ENCODE peak calls at places on chromosomes 4 and X, in nine cellular contexts. One of them, this sample, is unnamed. For H3K9me3 and H3K36me3, the result is how much of the 10 kb centered on the place peaks cover.

GRCh38 chr4:77220841-77221613 is 64.0 kb downstream of the CCNG2 start:
- DNase-seq in thyroid gland: peak
- DNase-seq in OCI-LY7: no peak
- DNase-seq in lower lobe of right lung: no peak
- DNase-seq in fibroblast of lung: peak
- DNase-seq in CD8-positive, alpha-beta T cell: no peak
- DNase-seq in adrenal gland: peak
- DNase-seq in tibial artery: peak
- DNase-seq in astrocyte: peak
- DNase-seq in this sample: no peak

GRCh38 chr4:51943221-51943620 is 76.9 kb downstream of the LRRC66 start:
- DNase-seq in thyroid gland: no peak
- DNase-seq in OCI-LY7: no peak
- DNase-seq in lower lobe of right lung: no peak
- DNase-seq in fibroblast of lung: no peak
- DNase-seq in CD8-positive, alpha-beta T cell: no peak
- DNase-seq in adrenal gland: no peak
- DNase-seq in tibial artery: no peak
- DNase-seq in astrocyte: peak
- DNase-seq in this sample: peak

GRCh38 chr4:41384992-41385391 is 128.3 kb downstream of the UCHL1 start:
- DNase-seq in thyroid gland: peak
- DNase-seq in OCI-LY7: no peak
- DNase-seq in lower lobe of right lung: peak
- DNase-seq in fibroblast of lung: no peak
- DNase-seq in CD8-positive, alpha-beta T cell: no peak
- DNase-seq in adrenal gland: peak
- DNase-seq in tibial artery: peak
- DNase-seq in astrocyte: no peak
- DNase-seq in this sample: no peak

GRCh38 chrX:12548746-12549145 is 242.5 kb upstream of the PRPS2 start:
- DNase-seq in thyroid gland: no peak
- DNase-seq in OCI-LY7: peak
- DNase-seq in lower lobe of right lung: no peak
- DNase-seq in fibroblast of lung: peak
- DNase-seq in CD8-positive, alpha-beta T cell: no peak
- DNase-seq in adrenal gland: peak
- DNase-seq in tibial artery: no peak
- DNase-seq in astrocyte: no peak
- DNase-seq in this sample: no peak

GRCh38 chr4:69749771-69750170 is 10.6 kb downstream of the SULT1B1 start:
- DNase-seq in thyroid gland: no peak
- DNase-seq in OCI-LY7: no peak
- DNase-seq in lower lobe of right lung: no peak
- DNase-seq in fibroblast of lung: peak
- DNase-seq in CD8-positive, alpha-beta T cell: no peak
- DNase-seq in adrenal gland: no peak
- DNase-seq in tibial artery: no peak
- DNase-seq in astrocyte: peak
- DNase-seq in this sample: no peak

GRCh38 chrX:16042980-16043379 is 80.4 kb upstream of the GRPR start:
- DNase-seq in thyroid gland: no peak
- DNase-seq in OCI-LY7: no peak
- DNase-seq in lower lobe of right lung: no peak
- DNase-seq in fibroblast of lung: no peak
- DNase-seq in CD8-positive, alpha-beta T cell: no peak
- DNase-seq in adrenal gland: no peak
- DNase-seq in tibial artery: no peak
- DNase-seq in astrocyte: no peak
- DNase-seq in this sample: no peak

GRCh38 chrX:8887004-8887403 is 85.8 kb upstream of the FAM9A start:
- DNase-seq in thyroid gland: no peak
- DNase-seq in OCI-LY7: no peak
- DNase-seq in lower lobe of right lung: no peak
- DNase-seq in fibroblast of lung: no peak
- DNase-seq in CD8-positive, alpha-beta T cell: no peak
- DNase-seq in adrenal gland: no peak
- DNase-seq in tibial artery: no peak
- DNase-seq in astrocyte: no peak
- DNase-seq in this sample: no peak

GRCh38 chr4:84482564-84483563 is 16.2 kb downstream of the NKX6-1 start:
- DNase-seq in thyroid gland: peak
- DNase-seq in OCI-LY7: no peak
- DNase-seq in lower lobe of right lung: peak
- DNase-seq in fibroblast of lung: no peak
- DNase-seq in CD8-positive, alpha-beta T cell: no peak
- DNase-seq in adrenal gland: no peak
- DNase-seq in tibial artery: no peak
- DNase-seq in astrocyte: no peak
- DNase-seq in this sample: no peak

GRCh38 chr4:24781999-24782745 is 13.2 kb upstream of the SOD3 start:
- DNase-seq in thyroid gland: no peak
- DNase-seq in OCI-LY7: no peak
- DNase-seq in lower lobe of right lung: no peak
- DNase-seq in fibroblast of lung: peak
- DNase-seq in CD8-positive, alpha-beta T cell: no peak
- DNase-seq in adrenal gland: no peak
- DNase-seq in tibial artery: no peak
- DNase-seq in astrocyte: no peak
- DNase-seq in this sample: no peak

GRCh38 chr4:151031831-151032605 is 16.9 kb upstream of the LRBA start:
- DNase-seq in thyroid gland: no peak
- DNase-seq in OCI-LY7: no peak
- DNase-seq in lower lobe of right lung: no peak
- DNase-seq in fibroblast of lung: peak
- DNase-seq in CD8-positive, alpha-beta T cell: no peak
- DNase-seq in adrenal gland: no peak
- DNase-seq in tibial artery: no peak
- DNase-seq in astrocyte: peak
- DNase-seq in this sample: no peak

GRCh38 chrX:113400193-113400704 is 559.6 kb upstream of the AMOT start:
- DNase-seq in thyroid gland: no peak
- DNase-seq in OCI-LY7: no peak
- DNase-seq in lower lobe of right lung: no peak
- DNase-seq in fibroblast of lung: no peak
- DNase-seq in CD8-positive, alpha-beta T cell: no peak
- DNase-seq in adrenal gland: no peak
- DNase-seq in tibial artery: no peak
- DNase-seq in astrocyte: peak
- DNase-seq in this sample: peak

GRCh38 chr4:102217775-102218174 is 127.5 kb downstream of the SLC39A8 start:
- DNase-seq in thyroid gland: no peak
- DNase-seq in OCI-LY7: no peak
- DNase-seq in lower lobe of right lung: no peak
- DNase-seq in fibroblast of lung: no peak
- DNase-seq in CD8-positive, alpha-beta T cell: no peak
- DNase-seq in adrenal gland: no peak
- DNase-seq in tibial artery: no peak
- DNase-seq in astrocyte: no peak
- DNase-seq in this sample: no peak

GRCh38 chr4:107213880-107214279 is 177.8 kb upstream of the DKK2 start:
- DNase-seq in thyroid gland: no peak
- DNase-seq in OCI-LY7: no peak
- DNase-seq in lower lobe of right lung: no peak
- DNase-seq in fibroblast of lung: no peak
- DNase-seq in CD8-positive, alpha-beta T cell: no peak
- DNase-seq in adrenal gland: no peak
- DNase-seq in tibial artery: no peak
- DNase-seq in astrocyte: peak
- DNase-seq in this sample: no peak

GRCh38 chr4:9969526-9970398 is 51.5 kb downstream of the SLC2A9 start:
- DNase-seq in thyroid gland: no peak
- DNase-seq in OCI-LY7: no peak
- DNase-seq in lower lobe of right lung: no peak
- DNase-seq in fibroblast of lung: no peak
- DNase-seq in CD8-positive, alpha-beta T cell: no peak
- DNase-seq in adrenal gland: no peak
- DNase-seq in tibial artery: no peak
- DNase-seq in astrocyte: no peak
- DNase-seq in this sample: no peak

GRCh38 chr4:179225594-179225993 is 1783.4 kb upstream of the AGA start:
- DNase-seq in thyroid gland: no peak
- DNase-seq in OCI-LY7: no peak
- DNase-seq in lower lobe of right lung: no peak
- DNase-seq in fibroblast of lung: peak
- DNase-seq in CD8-positive, alpha-beta T cell: no peak
- DNase-seq in adrenal gland: no peak
- DNase-seq in tibial artery: no peak
- DNase-seq in astrocyte: peak
- DNase-seq in this sample: no peak
- H3K9me3 ChIP-seq in thyroid gland: under half
- H3K9me3 ChIP-seq in OCI-LY7: under half
- H3K9me3 ChIP-seq in lower lobe of right lung: under half
- H3K9me3 ChIP-seq in fibroblast of lung: under half
- H3K9me3 ChIP-seq in CD8-positive, alpha-beta T cell: under half
- H3K9me3 ChIP-seq in adrenal gland: under half
- H3K9me3 ChIP-seq in tibial artery: under half
- H3K9me3 ChIP-seq in astrocyte: under half
- H3K9me3 ChIP-seq in this sample: under half

GRCh38 chrX:40542208-40542607 is 38.6 kb upstream of the ATP6AP2 start:
- DNase-seq in thyroid gland: no peak
- DNase-seq in OCI-LY7: no peak
- DNase-seq in lower lobe of right lung: no peak
- DNase-seq in fibroblast of lung: no peak
- DNase-seq in CD8-positive, alpha-beta T cell: no peak
- DNase-seq in adrenal gland: no peak
- DNase-seq in tibial artery: no peak
- DNase-seq in astrocyte: no peak
- DNase-seq in this sample: no peak

GRCh38 chrX:40542972-40543371 is 37.8 kb upstream of the ATP6AP2 start:
- DNase-seq in thyroid gland: peak
- DNase-seq in OCI-LY7: no peak
- DNase-seq in lower lobe of right lung: no peak
- DNase-seq in fibroblast of lung: no peak
- DNase-seq in CD8-positive, alpha-beta T cell: no peak
- DNase-seq in adrenal gland: no peak
- DNase-seq in tibial artery: no peak
- DNase-seq in astrocyte: no peak
- DNase-seq in this sample: no peak

GRCh38 chrX:40543661-40544328 is 37.0 kb upstream of the ATP6AP2 start:
- DNase-seq in thyroid gland: peak
- DNase-seq in OCI-LY7: peak
- DNase-seq in lower lobe of right lung: no peak
- DNase-seq in fibroblast of lung: peak
- DNase-seq in CD8-positive, alpha-beta T cell: no peak
- DNase-seq in adrenal gland: no peak
- DNase-seq in tibial artery: no peak
- DNase-seq in astrocyte: peak
- DNase-seq in this sample: no peak

GRCh38 chrX:40546870-40547269 is 33.9 kb upstream of the ATP6AP2 start:
- DNase-seq in thyroid gland: no peak
- DNase-seq in OCI-LY7: no peak
- DNase-seq in lower lobe of right lung: no peak
- DNase-seq in fibroblast of lung: no peak
- DNase-seq in CD8-positive, alpha-beta T cell: no peak
- DNase-seq in adrenal gland: no peak
- DNase-seq in tibial artery: no peak
- DNase-seq in astrocyte: no peak
- DNase-seq in this sample: no peak

GRCh38 chrX:40544343-40545250 is 36.2 kb upstream of the ATP6AP2 start:
- DNase-seq in thyroid gland: peak
- DNase-seq in OCI-LY7: no peak
- DNase-seq in lower lobe of right lung: no peak
- DNase-seq in fibroblast of lung: peak
- DNase-seq in CD8-positive, alpha-beta T cell: no peak
- DNase-seq in adrenal gland: no peak
- DNase-seq in tibial artery: no peak
- DNase-seq in astrocyte: no peak
- DNase-seq in this sample: peak
- H3K4me3 ChIP-seq in thyroid gland: no peak
- H3K4me3 ChIP-seq in OCI-LY7: no peak
- H3K4me3 ChIP-seq in lower lobe of right lung: no peak
- H3K4me3 ChIP-seq in fibroblast of lung: no peak
- H3K4me3 ChIP-seq in CD8-positive, alpha-beta T cell: no peak
- H3K4me3 ChIP-seq in adrenal gland: no peak
- H3K4me3 ChIP-seq in tibial artery: no peak
- H3K4me3 ChIP-seq in astrocyte: no peak
- H3K4me3 ChIP-seq in this sample: no peak

GRCh38 chr4:128854433-128854832 is 44.9 kb downstream of the JADE1 start:
- DNase-seq in thyroid gland: no peak
- DNase-seq in OCI-LY7: no peak
- DNase-seq in lower lobe of right lung: no peak
- DNase-seq in fibroblast of lung: no peak
- DNase-seq in CD8-positive, alpha-beta T cell: peak
- DNase-seq in adrenal gland: no peak
- DNase-seq in tibial artery: no peak
- DNase-seq in astrocyte: peak
- DNase-seq in this sample: no peak

GRCh38 chr4:128855656-128856055 is 46.2 kb downstream of the JADE1 start:
- DNase-seq in thyroid gland: peak
- DNase-seq in OCI-LY7: no peak
- DNase-seq in lower lobe of right lung: no peak
- DNase-seq in fibroblast of lung: no peak
- DNase-seq in CD8-positive, alpha-beta T cell: no peak
- DNase-seq in adrenal gland: no peak
- DNase-seq in tibial artery: no peak
- DNase-seq in astrocyte: no peak
- DNase-seq in this sample: no peak

GRCh38 chr4:128858875-128859696 is 49.6 kb downstream of the JADE1 start:
- DNase-seq in thyroid gland: no peak
- DNase-seq in OCI-LY7: no peak
- DNase-seq in lower lobe of right lung: no peak
- DNase-seq in fibroblast of lung: peak
- DNase-seq in CD8-positive, alpha-beta T cell: no peak
- DNase-seq in adrenal gland: no peak
- DNase-seq in tibial artery: no peak
- DNase-seq in astrocyte: peak
- DNase-seq in this sample: peak

GRCh38 chr4:128853741-128854140 is 44.2 kb downstream of the JADE1 start:
- DNase-seq in thyroid gland: no peak
- DNase-seq in OCI-LY7: no peak
- DNase-seq in lower lobe of right lung: no peak
- DNase-seq in fibroblast of lung: no peak
- DNase-seq in CD8-positive, alpha-beta T cell: no peak
- DNase-seq in adrenal gland: no peak
- DNase-seq in tibial artery: no peak
- DNase-seq in astrocyte: peak
- DNase-seq in this sample: no peak

DNA sequence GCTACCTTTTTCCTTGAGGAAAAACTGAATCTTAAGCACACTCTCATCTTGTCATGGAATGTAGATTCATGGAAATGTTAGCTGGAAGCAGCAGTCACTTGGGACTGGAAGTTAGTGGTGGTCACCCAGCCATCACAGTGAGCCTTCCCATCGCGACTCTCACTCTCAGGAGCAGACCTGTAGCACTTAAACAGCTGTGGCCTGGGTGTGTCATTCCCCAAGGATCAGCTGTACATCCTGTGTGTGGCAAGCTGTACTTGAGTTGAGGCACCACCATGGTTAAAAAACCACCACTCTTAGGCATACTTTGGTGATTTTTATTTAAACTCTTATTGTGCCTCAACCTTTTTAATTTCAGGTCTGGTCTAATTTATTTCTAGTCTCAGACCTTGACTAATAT is 46.7 kb downstream of the JADE1 start:
- DNase-seq in thyroid gland: no peak
- DNase-seq in OCI-LY7: no peak
- DNase-seq in lower lobe of right lung: no peak
- DNase-seq in fibroblast of lung: no peak
- DNase-seq in CD8-positive, alpha-beta T cell: no peak
- DNase-seq in adrenal gland: no peak
- DNase-seq in tibial artery: no peak
- DNase-seq in astrocyte: no peak
- DNase-seq in this sample: no peak
- H3K36me3 ChIP-seq in thyroid gland: half or more
- H3K36me3 ChIP-seq in OCI-LY7: half or more
- H3K36me3 ChIP-seq in lower lobe of right lung: half or more
- H3K36me3 ChIP-seq in fibroblast of lung: under half
- H3K36me3 ChIP-seq in CD8-positive, alpha-beta T cell: under half
- H3K36me3 ChIP-seq in adrenal gland: under half
- H3K36me3 ChIP-seq in tibial artery: half or more
- H3K36me3 ChIP-seq in astrocyte: half or more
- H3K36me3 ChIP-seq in this sample: under half

GRCh38 chrX:2324116-2324515 is 176.7 kb downstream of the DHRSX start:
- DNase-seq in thyroid gland: no peak
- DNase-seq in OCI-LY7: no peak
- DNase-seq in lower lobe of right lung: no peak
- DNase-seq in fibroblast of lung: no peak
- DNase-seq in CD8-positive, alpha-beta T cell: no peak
- DNase-seq in adrenal gland: no peak
- DNase-seq in tibial artery: no peak
- DNase-seq in astrocyte: no peak
- DNase-seq in this sample: no peak
- H3K9me3 ChIP-seq in thyroid gland: under half
- H3K9me3 ChIP-seq in OCI-LY7: under half
- H3K9me3 ChIP-seq in lower lobe of right lung: under half
- H3K9me3 ChIP-seq in fibroblast of lung: under half
- H3K9me3 ChIP-seq in CD8-positive, alpha-beta T cell: under half
- H3K9me3 ChIP-seq in adrenal gland: under half
- H3K9me3 ChIP-seq in tibial artery: under half
- H3K9me3 ChIP-seq in astrocyte: under half
- H3K9me3 ChIP-seq in this sample: under half